ENCODE peak calls at places on chromosomes 2 and 18, in four cellular contexts. X is keratinocyte, C is fibroblast of lung, V is testis. I is an unnamed sample.
A peak's percentile ranks its signal among the peaks of the same experiment; 100 is the strongest.

GRCh38 chr2:86633094-86633740 is 9.6 kb upstream of the RNF103 start:
- DNase-seq in X (no peak), C (no peak), V (no peak), I (no peak)

GRCh38 chr2:210399440-210400041 is 77.0 kb downstream of the LANCL1 start:
- DNase-seq in X (no peak), C (peak; percentile 5), V (no peak), I (no peak)

GRCh38 chr2:177183860-177184259 is 28.7 kb upstream of the HNRNPA3 start:
- DNase-seq in X (no peak), C (no peak), V (no peak), I (no peak)

GRCh38 chr2:145380436-145381017 is 860.6 kb upstream of the ZEB2 start:
- DNase-seq in X (no peak), C (peak; percentile 82), V (no peak), I (peak; percentile 33)

GRCh38 chr2:201696151-201696659 is 2.2 kb downstream of the MPP4 start:
- DNase-seq in X (peak; percentile 41), C (peak; percentile 97), V (no peak), I (no peak)

GRCh38 chr2:109470121-109470921 is 143.4 kb downstream of the SEPTIN10 start:
- DNase-seq in X (peak; percentile 75), C (peak; percentile 76), V (no peak), I (peak; percentile 82)

GRCh38 chr2:212974692-212975091 is 176.7 kb downstream of the IKZF2 start:
- DNase-seq in X (no peak), C (peak; percentile 75), V (no peak), I (no peak)

GRCh38 chr2:184654945-184655344 is 56.6 kb downstream of the ZNF804A start:
- DNase-seq in X (no peak), C (peak; percentile 59), V (no peak), I (no peak)

GRCh38 chr18:39620551-39621168 is 2055.1 kb upstream of the CELF4 start:
- DNase-seq in X (no peak), C (no peak), V (no peak), I (no peak)

GRCh38 chr2:207040606-207041173 is 101.4 kb downstream of the CPO start:
- DNase-seq in X (no peak), C (no peak), V (no peak), I (no peak)

GRCh38 chr2:73324126-73324525 is 30.8 kb upstream of the EGR4 start:
- DNase-seq in X (no peak), C (no peak), V (no peak), I (no peak)

GRCh38 chr2:88668862-88669261 is 22.6 kb upstream of the RPIA start:
- DNase-seq in X (no peak), C (no peak), V (no peak), I (no peak)

DNA sequence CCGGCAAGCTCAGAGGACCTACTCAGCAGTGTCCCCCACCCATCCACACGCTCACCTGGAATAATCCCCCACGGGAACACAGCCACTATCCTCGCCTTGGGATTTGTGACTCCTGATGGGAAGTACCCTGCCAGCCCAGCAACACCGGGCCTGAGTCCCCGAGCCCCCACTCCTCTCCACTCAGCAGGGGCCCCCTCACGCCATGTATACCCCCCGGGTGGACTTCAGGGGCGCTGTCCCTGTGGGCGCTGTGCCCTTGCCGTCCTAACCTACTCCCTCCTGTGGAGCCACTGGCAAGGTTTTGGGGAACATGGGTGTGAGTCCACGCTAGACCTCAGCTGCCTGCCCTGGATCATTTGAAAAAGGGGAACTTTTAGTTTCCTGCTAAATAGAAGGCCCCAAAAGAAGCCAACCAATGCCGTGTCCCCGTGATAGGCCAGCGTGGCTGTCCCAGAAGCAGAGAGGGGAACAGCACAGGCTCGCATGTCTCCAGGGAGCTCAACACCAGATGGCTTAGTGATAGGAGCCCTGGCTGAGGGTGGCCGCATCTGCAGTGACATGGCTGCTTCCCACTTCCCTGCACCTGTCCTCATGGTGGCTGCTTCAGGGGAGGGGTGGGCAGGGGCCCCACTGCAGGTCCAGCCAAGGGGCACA is 79.8 kb downstream of the MBP start:
- DNase-seq in X (no peak), C (no peak), V (no peak), I (no peak)
- H3K27ac ChIP-seq in X (no peak overlapping the region), C (no peak overlapping the region), V (no peak overlapping the region), I (no peak overlapping the region)

GRCh38 chr18:48021273-48021914 is 90.9 kb upstream of the SMAD2 start:
- DNase-seq in X (no peak), C (no peak), V (peak; percentile 10), I (no peak)
- H3K27ac ChIP-seq in X (no peak overlapping the region), C (no peak overlapping the region), V (no peak overlapping the region), I (no peak overlapping the region)

DNA sequence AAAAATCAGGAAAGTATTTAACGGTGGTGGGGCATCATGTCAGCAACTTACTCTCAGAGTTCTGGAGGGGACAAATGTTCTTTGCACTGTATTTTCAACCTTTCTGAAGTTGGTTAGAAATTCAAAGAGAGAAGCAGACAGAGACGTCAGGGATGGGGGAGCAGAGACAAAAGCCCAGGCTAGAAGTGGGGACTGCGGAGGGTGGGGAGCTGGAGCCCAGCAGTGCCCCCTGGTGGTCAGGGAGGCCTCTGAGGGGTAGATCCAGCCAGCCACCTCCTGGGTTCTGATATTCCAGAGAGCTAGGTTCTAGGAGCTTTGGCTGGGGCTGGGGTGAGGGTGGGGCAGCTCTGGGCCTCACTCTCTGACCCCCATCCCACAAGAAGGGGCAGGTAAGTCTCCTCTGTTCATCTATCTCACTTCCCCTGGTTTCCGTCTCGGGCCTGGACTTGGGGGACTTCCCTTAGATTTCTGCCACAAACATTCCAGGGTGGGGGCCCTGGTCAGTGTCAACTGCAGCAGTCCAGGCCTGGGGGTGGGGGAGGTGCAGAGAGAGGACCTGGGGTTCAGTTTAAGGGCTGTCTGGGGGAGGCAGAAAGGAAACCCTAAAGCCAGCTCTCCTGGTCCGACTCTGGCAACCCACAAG is 8.9 kb downstream of the TNS1 start:
- DNase-seq in X (no peak), C (peak; percentile 39), V (peak; percentile 77), I (no peak)
- H3K27ac ChIP-seq in X (no peak overlapping the region), C (peak overlapping the region; percentile 50), V (no peak overlapping the region), I (no peak overlapping the region)

DNA sequence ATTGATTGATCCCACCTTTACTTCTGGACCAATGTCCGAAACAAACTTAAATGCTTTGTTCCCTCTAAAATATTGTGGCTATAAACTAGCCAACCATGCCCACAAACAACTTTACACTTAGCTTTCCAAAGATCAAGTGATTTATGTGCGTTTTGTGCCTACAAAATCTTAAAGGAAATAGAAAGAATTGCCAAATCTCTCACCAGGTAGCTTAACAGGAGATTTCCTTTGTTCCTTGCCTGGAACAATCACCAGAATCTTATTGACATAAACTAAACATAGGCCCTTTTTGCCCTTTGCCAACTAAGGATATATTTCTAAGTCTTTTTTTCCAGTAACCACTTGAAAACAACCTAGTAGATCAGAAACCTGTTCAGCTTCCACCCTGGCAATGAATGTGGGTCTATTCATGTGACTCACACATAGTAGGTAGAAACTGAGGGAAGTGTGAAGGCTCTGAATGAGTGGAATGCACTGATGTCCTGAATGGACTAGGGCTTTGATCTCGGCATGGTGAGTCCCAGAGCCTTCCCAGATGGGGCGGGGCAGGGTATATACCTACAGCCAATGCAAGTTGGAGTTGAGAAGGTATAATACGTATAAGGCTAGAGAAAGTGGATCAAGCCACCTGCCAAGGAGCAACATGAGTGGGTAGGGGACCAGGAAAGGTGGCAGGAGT is 94.6 kb upstream of the PPP1CB start:
- DNase-seq in X (no peak), C (no peak), V (no peak), I (peak; percentile 66)
- H3K27ac ChIP-seq in X (no peak overlapping the region), C (no peak overlapping the region), V (no peak overlapping the region), I (peak overlapping the region; percentile 74)

GRCh38 chr18:36583155-36583745 is 245.6 kb downstream of the TPGS2 start:
- DNase-seq in X (no peak), C (no peak), V (peak; percentile 19), I (no peak)
- H3K27ac ChIP-seq in X (no peak overlapping the region), C (no peak overlapping the region), V (no peak overlapping the region), I (no peak overlapping the region)

GRCh38 chr18:77044866-77045664 is 87.5 kb downstream of the MBP start:
- DNase-seq in X (no peak), C (no peak), V (no peak), I (no peak)
- H3K27ac ChIP-seq in X (no peak overlapping the region), C (no peak overlapping the region), V (no peak overlapping the region), I (no peak overlapping the region)